ENCODE peak calls at places on chromosomes 6 and 20, in four cellular contexts. N is colonic mucosa, I is brain microvascular endothelial cell, H is tibial artery. W is an unnamed sample.

GRCh38 chr20:18783385-18783959 is 30.1 kb upstream of the SCP2D1 start:
- DNase-seq in H (no peak), N (no peak), I (no peak), W (no peak)

GRCh38 chr20:4898282-4898681 is 103.0 kb downstream of the SLC23A2 start:
- DNase-seq in I (peak; percentile 76), H (peak; percentile 71), N (peak; percentile 62), W (no peak)

GRCh38 chr6:31578461-31579118 is 3.2 kb downstream of the TNF start:
- DNase-seq in N (no peak), H (no peak), I (no peak), W (no peak)

GRCh38 chr6:105835373-105835772 is 250.8 kb upstream of the PRDM1 start:
- DNase-seq in I (peak; percentile 9), H (no peak), N (no peak), W (no peak)

GRCh38 chr20:45611054-45611453 is 18.5 kb upstream of the WFDC10A start:
- DNase-seq in H (no peak), N (no peak), I (peak; percentile 73), W (no peak)

GRCh38 chr20:51221791-51222408 is 199.0 kb upstream of the KCNG1 start:
- DNase-seq in H (no peak), N (peak; percentile 22), I (no peak), W (no peak)

GRCh38 chr6:166955865-166956443 is 396 bp downstream of the RNASET2 start:
- DNase-seq in N (no peak), H (no peak), I (peak; percentile 12), W (no peak)

GRCh38 chr6:6918216-6918983 is 189.4 kb upstream of the RREB1 start:
- DNase-seq in H (no peak), N (no peak), I (peak; percentile 45), W (peak; percentile 66)

GRCh38 chr6:166828397-166829002 is 127.8 kb downstream of the RNASET2 start:
- DNase-seq in I (no peak), N (no peak), H (no peak), W (no peak)

DNA sequence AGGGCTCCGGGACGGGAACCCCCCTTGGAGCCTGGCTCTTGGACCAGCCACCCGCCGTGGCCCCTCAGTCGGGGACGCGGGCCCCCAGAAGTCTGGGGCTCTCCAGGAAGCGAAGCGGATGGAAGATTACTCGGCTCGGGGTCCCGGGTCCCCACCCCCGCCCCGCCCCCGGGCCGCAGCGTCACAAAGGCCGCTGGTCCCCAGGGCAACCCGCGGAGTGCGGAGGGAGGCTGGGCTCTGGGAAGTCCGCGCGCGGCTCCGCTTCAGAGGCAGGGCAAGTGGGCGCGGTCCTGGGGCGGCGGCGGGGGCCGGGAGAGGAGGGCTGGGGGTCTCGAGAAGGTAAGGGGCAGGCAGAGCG is at the start of gene FNDC11:
- DNase-seq in H (no peak), N (no peak), I (no peak), W (no peak)
- H3K4me3 ChIP-seq in H (peak within 1 kb of the TSS; percentile 49), N (peak within 1 kb of the TSS; percentile 54), I (peak within 1 kb of the TSS; percentile 49), W (peak within 1 kb of the TSS; percentile 64)

DNA sequence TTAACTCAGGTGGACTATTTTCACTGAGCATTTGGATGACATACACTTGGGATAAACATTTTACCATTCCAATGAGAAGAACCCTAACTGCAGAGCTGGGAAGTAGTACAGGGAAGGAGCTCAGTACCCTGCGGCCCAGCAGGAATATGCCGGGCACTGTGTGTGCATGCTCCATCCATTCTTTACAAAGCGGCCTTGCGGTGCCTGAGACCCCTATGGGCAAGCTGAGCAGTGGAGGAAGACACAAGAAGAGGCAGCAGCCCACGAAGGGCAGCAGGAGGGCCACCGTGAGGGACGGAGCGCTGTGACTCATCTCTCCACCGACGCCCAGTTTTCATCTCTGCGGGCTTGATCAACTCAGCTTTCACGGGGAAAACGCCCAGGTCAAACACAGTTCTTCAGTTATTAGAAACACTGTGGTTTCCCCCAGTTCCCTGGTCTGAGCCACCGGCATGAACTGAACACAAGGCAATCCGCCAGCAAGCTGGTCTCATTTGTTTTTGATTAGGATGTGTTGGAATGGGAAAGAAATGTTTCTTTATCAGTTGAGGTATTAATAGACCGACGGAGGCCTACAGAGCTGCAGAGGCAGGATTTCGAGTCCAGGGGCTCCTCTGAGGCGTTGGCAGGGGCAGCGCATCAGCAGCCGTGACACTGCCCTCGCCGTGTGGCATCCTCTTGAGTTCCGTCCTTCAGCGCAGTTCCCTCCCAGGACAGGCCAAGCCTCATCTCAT is 44.9 kb downstream of the IRF4 start:
- DNase-seq in H (no peak), N (no peak), I (peak; percentile 90), W (no peak)
- TF ChIP-seq CTCF in H (no peak), N (no peak), I (no peak), W (no peak)

GRCh38 chr6:30100585-30101422 is 12.1 kb downstream of the TRIM31 start:
- DNase-seq in I (no peak), H (no peak), N (peak; percentile 84), W (no peak)
- H3K4me3 ChIP-seq in I (no peak overlapping the region), H (peak overlapping the region; percentile 57), N (peak overlapping the region; percentile 23), W (peak overlapping the region; percentile 47)

DNA sequence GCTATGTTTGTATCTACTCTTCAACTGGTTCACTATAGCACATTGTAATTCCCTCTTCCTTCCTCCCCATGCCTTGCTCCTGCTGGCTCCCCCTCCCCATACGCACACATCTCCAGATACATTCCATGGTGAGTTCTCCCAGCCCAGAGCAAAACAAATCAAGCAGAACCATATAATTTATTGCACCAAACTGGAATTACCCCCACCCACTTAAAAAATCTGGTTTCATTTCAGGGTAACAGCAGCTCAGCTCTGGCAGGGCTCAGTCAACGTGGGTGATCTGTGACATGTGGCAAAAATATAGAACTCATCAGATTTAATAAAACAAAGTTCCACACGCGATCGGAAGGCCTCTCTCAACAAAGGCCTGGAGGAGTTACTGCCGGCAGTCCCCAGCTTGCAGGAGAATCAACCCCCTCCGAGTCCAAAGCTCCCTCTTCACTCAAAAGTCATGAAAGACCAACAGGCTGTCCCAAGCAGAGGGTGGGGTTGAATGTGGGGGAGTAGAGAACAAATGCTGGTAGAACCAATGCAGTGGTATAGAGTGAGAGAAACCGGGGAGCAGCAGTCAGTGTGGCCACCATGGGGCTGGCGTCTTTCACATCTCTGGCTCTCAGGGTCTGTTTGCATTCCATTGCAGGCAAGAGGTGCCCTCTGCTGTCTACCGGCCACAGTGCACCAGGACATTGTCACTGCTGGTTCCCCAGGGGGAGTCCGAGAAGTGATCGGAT is 323.3 kb upstream of the NT5E start:
- DNase-seq in I (peak; percentile 75), H (peak; percentile 81), N (peak; percentile 33), W (peak; percentile 6)
- TF ChIP-seq CTCF in I (peak; percentile 89), H (peak; percentile 71), N (no peak), W (peak; percentile 80)

DNA sequence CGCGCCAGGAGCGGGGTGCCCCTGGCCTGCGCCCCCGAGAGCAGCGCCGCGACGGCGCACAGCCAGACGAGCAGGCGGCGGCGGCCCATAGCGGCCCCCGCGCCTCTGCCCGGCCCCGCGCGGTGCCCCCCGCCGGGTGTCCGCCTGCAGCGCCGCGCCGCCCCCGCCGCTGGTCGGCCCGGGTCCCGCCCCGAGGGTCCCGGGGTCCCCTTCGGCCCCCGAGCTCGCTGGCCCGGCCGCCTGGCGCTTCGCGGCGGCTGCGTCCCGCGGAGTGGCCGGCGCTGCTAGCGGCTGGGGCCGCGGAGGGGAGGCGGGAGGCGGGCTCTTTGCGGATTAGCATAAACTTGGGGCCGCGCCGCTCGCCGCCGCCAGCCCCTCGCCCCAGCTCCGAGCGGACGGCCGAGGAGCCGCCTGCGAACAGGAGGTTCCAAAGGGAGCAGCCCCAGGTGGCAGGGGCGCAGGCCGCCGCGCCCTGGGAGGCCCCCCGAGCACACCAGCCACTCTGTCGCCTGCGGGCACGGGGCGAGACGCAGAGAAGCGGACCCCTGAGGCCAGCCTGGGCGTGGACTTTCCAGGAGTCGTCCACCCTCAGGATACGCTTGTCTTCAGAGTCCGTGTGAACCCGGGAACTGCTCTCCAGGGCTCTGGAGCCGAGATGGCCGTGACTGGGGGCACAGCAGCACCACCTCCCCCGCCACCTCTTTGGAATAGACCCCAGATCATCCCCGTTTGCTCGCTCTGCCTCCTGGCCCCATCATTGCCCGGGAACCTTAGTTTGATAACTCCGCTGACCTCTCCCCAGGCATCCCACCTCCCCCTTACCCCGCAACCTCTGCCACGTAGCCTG is at the start of gene EMILIN3:
- DNase-seq in N (no peak), H (no peak), I (no peak), W (no peak)
- H3K4me3 ChIP-seq in N (peak within 1 kb of the TSS; percentile 13), H (peak within 1 kb of the TSS; percentile 44), I (peak within 1 kb of the TSS; percentile 26), W (no peak within 1 kb of the TSS)

GRCh38 chr20:8454137-8454712 is 322.2 kb downstream of the PLCB1 start:
- DNase-seq in I (peak; percentile 97), H (no peak), N (no peak), W (no peak)
- TF ChIP-seq CTCF in I (peak; percentile 82), H (no peak), N (no peak), W (peak; percentile 63)

DNA sequence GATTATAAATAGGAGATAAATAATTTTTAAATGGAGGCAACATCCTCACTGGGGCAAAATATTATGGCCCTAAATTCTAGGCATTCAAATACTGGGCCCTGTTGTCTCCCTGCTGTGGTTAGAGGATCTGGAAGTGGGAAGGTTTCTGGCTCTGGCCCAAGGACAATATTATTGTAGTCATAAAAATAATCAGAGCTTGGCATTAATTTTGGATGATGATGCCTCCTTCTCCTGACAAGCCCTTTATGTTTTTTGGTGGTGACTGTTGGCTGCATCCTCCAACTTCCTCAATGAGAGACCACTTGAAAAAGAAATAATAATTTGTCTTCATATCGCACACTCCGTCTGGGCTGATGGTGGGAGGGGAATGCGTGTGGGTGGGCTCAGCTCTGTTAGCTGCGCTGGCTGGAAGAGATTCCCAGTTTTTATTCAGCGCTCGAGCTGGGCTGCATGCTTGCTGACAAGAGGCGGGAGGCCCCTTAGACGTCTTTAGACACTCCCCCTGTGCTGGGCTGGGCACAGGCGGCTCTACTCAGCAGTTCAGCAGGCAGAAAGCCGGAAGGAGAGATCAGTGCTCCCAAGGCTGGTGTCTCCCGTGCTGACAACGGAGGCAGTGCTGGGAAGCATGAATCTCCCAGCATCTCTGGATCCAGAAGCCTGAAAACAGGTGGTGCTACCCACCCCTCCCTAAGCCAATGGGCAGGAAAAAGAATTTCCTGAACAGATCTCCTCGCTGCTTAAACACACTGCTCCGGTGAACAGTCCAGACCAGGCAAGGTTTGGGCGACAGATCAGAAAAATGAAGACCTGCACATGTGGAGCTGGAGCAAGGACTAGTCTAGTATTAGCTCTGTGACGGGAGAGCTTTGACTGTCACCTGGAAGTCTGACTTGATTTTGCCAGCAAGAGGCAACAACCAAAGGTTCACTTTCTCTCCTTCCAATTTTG is 97.7 kb downstream of the SYCP2 start:
- DNase-seq in H (peak; percentile 66), N (peak; percentile 45), I (peak; percentile 38), W (no peak)
- H3K4me3 ChIP-seq in H (peak overlapping the region; percentile 27), N (no peak overlapping the region), I (no peak overlapping the region), W (no peak overlapping the region)

DNA sequence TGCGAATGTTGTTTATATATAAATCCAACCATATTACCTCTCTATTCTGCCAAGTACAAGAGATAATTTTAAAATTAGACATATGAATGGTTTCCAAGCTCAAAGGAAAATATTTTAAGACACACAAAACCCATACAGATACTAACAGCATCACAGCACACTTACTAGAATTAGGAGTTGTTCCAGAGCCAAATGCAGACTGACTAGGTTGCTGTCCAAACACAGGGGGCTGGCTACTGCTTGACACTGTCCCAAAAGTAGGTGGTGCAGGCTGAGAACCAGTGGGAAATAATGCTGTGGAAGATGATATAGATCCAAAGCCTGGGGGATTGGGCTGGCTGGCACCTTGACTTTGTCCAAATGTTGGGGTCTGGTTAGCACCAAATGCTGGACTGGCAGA is 24.3 kb downstream of the FAM8A1 start:
- DNase-seq in H (no peak), I (no peak), N (no peak), W (no peak)
- TF ChIP-seq CTCF in H (no peak), I (no peak), N (no peak), W (no peak)